ENCODE peak calls at places on chromosomes 6 and 20, in ten cellular contexts. Q, F, L, Y, E, T, U, G, C and W are unnamed samples.

GRCh38 chr6:157867155-157867559 is 44.1 kb downstream of the SNX9 start:
- DNase-seq in Q (no peak), F (peak; percentile 47), L (no peak), Y (peak; percentile 29), E (peak; percentile 43), T (peak; percentile 68), U (peak; percentile 64), G (no peak), C (no peak), W (peak; percentile 87)

GRCh38 chr6:137767465-137767864 is 99.6 kb upstream of the TNFAIP3 start:
- DNase-seq in Q (no peak), F (no peak), L (no peak), Y (no peak), E (no peak), T (no peak), U (no peak), G (no peak), C (no peak), W (no peak)

GRCh38 chr20:21027569-21027968 is 78.6 kb downstream of the LINC00237 start:
- DNase-seq in Q (no peak), F (peak; percentile 29), L (no peak), Y (peak; percentile 4), E (peak; percentile 35), T (no peak), U (no peak), G (peak; percentile 69), C (no peak), W (no peak)

GRCh38 chr6:15227827-15228318 is 18.0 kb upstream of the JARID2 start:
- DNase-seq in Q (no peak), F (no peak), L (no peak), Y (no peak), E (no peak), T (no peak), U (no peak), G (no peak), C (no peak), W (no peak)

GRCh38 chr6:56541736-56542366 is 100.8 kb downstream of the DST start:
- DNase-seq in Q (no peak), F (no peak), L (no peak), Y (no peak), E (no peak), T (peak; percentile 27), U (no peak), G (no peak), C (no peak), W (peak; percentile 25)

GRCh38 chr6:3719462-3720308 is 31.8 kb downstream of the PXDC1 start:
- DNase-seq in Q (no peak), F (no peak), L (no peak), Y (no peak), E (no peak), T (no peak), U (no peak), G (no peak), C (no peak), W (no peak)

GRCh38 chr20:10877345-10877744 is 203.5 kb upstream of the JAG1 start:
- DNase-seq in Q (no peak), F (no peak), L (no peak), Y (no peak), E (no peak), T (no peak), U (no peak), G (no peak), C (no peak), W (no peak)

GRCh38 chr20:9927224-9927623 is 88.3 kb upstream of the PAK5 start:
- DNase-seq in Q (no peak), F (no peak), L (no peak), Y (no peak), E (no peak), T (no peak), U (no peak), G (no peak), C (no peak), W (no peak)

GRCh38 chr20:49887251-49887827 is 28.0 kb downstream of the SPATA2 start:
- DNase-seq in Q (no peak), F (peak; percentile 56), L (no peak), Y (peak; percentile 4), E (peak; percentile 69), T (peak; percentile 40), U (no peak), G (no peak), C (no peak), W (no peak)

GRCh38 chr6:68317366-68317765 is 317.7 kb upstream of the ADGRB3 start:
- DNase-seq in Q (no peak), F (no peak), L (no peak), Y (no peak), E (no peak), T (no peak), U (no peak), G (no peak), C (no peak), W (no peak)

GRCh38 chr6:54655162-54655561 is 191.4 kb upstream of the FAM83B start:
- DNase-seq in Q (no peak), F (no peak), L (no peak), Y (no peak), E (no peak), T (no peak), U (no peak), G (no peak), C (no peak), W (no peak)

GRCh38 chr6:114304304-114304887 is 38.4 kb downstream of the HS3ST5 start:
- DNase-seq in Q (peak; percentile 4), F (peak; percentile 15), L (no peak), Y (peak; percentile 11), E (peak; percentile 11), T (peak; percentile 52), U (peak; percentile 36), G (no peak), C (no peak), W (peak; percentile 3)

GRCh38 chr6:20317430-20317829 is 84.2 kb upstream of the E2F3 start:
- DNase-seq in Q (no peak), F (no peak), L (no peak), Y (no peak), E (no peak), T (no peak), U (no peak), G (no peak), C (no peak), W (no peak)

GRCh38 chr6:154341326-154341725 is 15.3 kb downstream of the IPCEF1 start:
- DNase-seq in Q (no peak), F (peak; percentile 41), L (no peak), Y (no peak), E (no peak), T (no peak), U (no peak), G (no peak), C (no peak), W (no peak)

GRCh38 chr6:108165714-108166663 is at the start of gene NR2E1:
- DNase-seq in Q (no peak), F (peak; percentile 32), L (no peak), Y (no peak), E (no peak), T (no peak), U (peak; percentile 28), G (peak; percentile 71), C (no peak), W (no peak)

GRCh38 chr20:22716824-22717351 is 132.5 kb upstream of the FOXA2 start:
- DNase-seq in Q (no peak), F (peak; percentile 10), L (no peak), Y (no peak), E (peak; percentile 80), T (peak; percentile 71), U (no peak), G (no peak), C (no peak), W (peak; percentile 52)

GRCh38 chr6:160238786-160239751 is 19.6 kb downstream of the SLC22A2 start:
- DNase-seq in Q (no peak), F (peak; percentile 57), L (no peak), Y (no peak), E (peak; percentile 94), T (no peak), U (no peak), G (no peak), C (no peak), W (no peak)

GRCh38 chr6:83038246-83038645 is 27.4 kb downstream of the UBE3D start:
- DNase-seq in Q (no peak), F (peak; percentile 4), L (no peak), Y (no peak), E (no peak), T (no peak), U (no peak), G (no peak), C (no peak), W (no peak)